ENCODE peak calls at places on chromosomes 16 and 17, in six cellular contexts. One of them, this sample, is unnamed.

GRCh38 chr17:4319221-4319620 is 47.3 kb downstream of the UBE2G1 start:
- DNase-seq in cardiac fibroblast: no peak
- DNase-seq in A549: no peak
- DNase-seq in NCI-H2081: no peak
- DNase-seq in CD8-positive, alpha-beta memory T cell: no peak
- DNase-seq in AG09309: no peak
- DNase-seq in this sample: no peak

GRCh38 chr17:17032131-17032692 is 10.0 kb upstream of the MPRIP start:
- DNase-seq in cardiac fibroblast: peak; percentile 81
- DNase-seq in A549: peak; percentile 89
- DNase-seq in NCI-H2081: no peak
- DNase-seq in CD8-positive, alpha-beta memory T cell: no peak
- DNase-seq in AG09309: peak; percentile 61
- DNase-seq in this sample: no peak

GRCh38 chr17:81408049-81408448 is 12.8 kb downstream of the BAHCC1 start:
- DNase-seq in cardiac fibroblast: no peak
- DNase-seq in A549: no peak
- DNase-seq in NCI-H2081: no peak
- DNase-seq in CD8-positive, alpha-beta memory T cell: no peak
- DNase-seq in AG09309: no peak
- DNase-seq in this sample: no peak

GRCh38 chr17:34386925-34387550 is 24.0 kb upstream of the CCL1 start:
- DNase-seq in cardiac fibroblast: peak; percentile 71
- DNase-seq in A549: no peak
- DNase-seq in NCI-H2081: no peak
- DNase-seq in CD8-positive, alpha-beta memory T cell: no peak
- DNase-seq in AG09309: peak; percentile 3
- DNase-seq in this sample: no peak

GRCh38 chr16:82735696-82736095 is 108.9 kb downstream of the CDH13 start:
- DNase-seq in cardiac fibroblast: no peak
- DNase-seq in A549: no peak
- DNase-seq in NCI-H2081: no peak
- DNase-seq in CD8-positive, alpha-beta memory T cell: no peak
- DNase-seq in AG09309: peak; percentile 35
- DNase-seq in this sample: no peak

GRCh38 chr16:83231771-83232170 is 576.0 kb upstream of the HSBP1 start:
- DNase-seq in cardiac fibroblast: no peak
- DNase-seq in A549: no peak
- DNase-seq in NCI-H2081: no peak
- DNase-seq in CD8-positive, alpha-beta memory T cell: no peak
- DNase-seq in AG09309: no peak
- DNase-seq in this sample: no peak

GRCh38 chr16:58409316-58409973 is 17.2 kb downstream of the GINS3 start:
- DNase-seq in cardiac fibroblast: peak; percentile 71
- DNase-seq in A549: peak; percentile 30
- DNase-seq in NCI-H2081: no peak
- DNase-seq in CD8-positive, alpha-beta memory T cell: no peak
- DNase-seq in AG09309: no peak
- DNase-seq in this sample: no peak

GRCh38 chr16:73418746-73419145 is 370.8 kb upstream of the ZFHX3 start:
- DNase-seq in cardiac fibroblast: no peak
- DNase-seq in A549: no peak
- DNase-seq in NCI-H2081: no peak
- DNase-seq in CD8-positive, alpha-beta memory T cell: no peak
- DNase-seq in AG09309: no peak
- DNase-seq in this sample: no peak

GRCh38 chr17:73205326-73205980 is 12.6 kb downstream of the COG1 start:
- DNase-seq in cardiac fibroblast: no peak
- DNase-seq in A549: no peak
- DNase-seq in NCI-H2081: peak; percentile 15
- DNase-seq in CD8-positive, alpha-beta memory T cell: no peak
- DNase-seq in AG09309: no peak
- DNase-seq in this sample: no peak

GRCh38 chr16:102060-102855 is 24.2 kb downstream of the MPG start:
- DNase-seq in cardiac fibroblast: peak; percentile 77
- DNase-seq in A549: no peak
- DNase-seq in NCI-H2081: no peak
- DNase-seq in CD8-positive, alpha-beta memory T cell: no peak
- DNase-seq in AG09309: no peak
- DNase-seq in this sample: no peak

GRCh38 chr17:39222866-39223834 is 2.6 kb downstream of the STAC2 start:
- DNase-seq in cardiac fibroblast: no peak
- DNase-seq in A549: no peak
- DNase-seq in NCI-H2081: no peak
- DNase-seq in CD8-positive, alpha-beta memory T cell: no peak
- DNase-seq in AG09309: no peak
- DNase-seq in this sample: no peak

GRCh38 chr17:41339571-41340169 is 11.0 kb downstream of the KRT33A start:
- DNase-seq in cardiac fibroblast: no peak
- DNase-seq in A549: no peak
- DNase-seq in NCI-H2081: no peak
- DNase-seq in CD8-positive, alpha-beta memory T cell: no peak
- DNase-seq in AG09309: no peak
- DNase-seq in this sample: no peak

GRCh38 chr16:49608801-49609200 is 235.2 kb downstream of the C16orf78 start:
- DNase-seq in cardiac fibroblast: peak; percentile 74
- DNase-seq in A549: peak; percentile 21
- DNase-seq in NCI-H2081: no peak
- DNase-seq in CD8-positive, alpha-beta memory T cell: no peak
- DNase-seq in AG09309: peak; percentile 64
- DNase-seq in this sample: no peak

GRCh38 chr17:81471804-81472456 is 40.7 kb downstream of the ACTG1 start:
- DNase-seq in cardiac fibroblast: peak; percentile 60
- DNase-seq in A549: peak; percentile 80
- DNase-seq in NCI-H2081: no peak
- DNase-seq in CD8-positive, alpha-beta memory T cell: no peak
- DNase-seq in AG09309: peak; percentile 74
- DNase-seq in this sample: peak; percentile 70

GRCh38 chr17:72370819-72371218 is 250.0 kb downstream of the SOX9 start:
- DNase-seq in cardiac fibroblast: peak; percentile 67
- DNase-seq in A549: peak; percentile 54
- DNase-seq in NCI-H2081: no peak
- DNase-seq in CD8-positive, alpha-beta memory T cell: no peak
- DNase-seq in AG09309: peak; percentile 56
- DNase-seq in this sample: no peak

GRCh38 chr17:787641-788221 is 5.6 kb downstream of the MRM3 start:
- DNase-seq in cardiac fibroblast: no peak
- DNase-seq in A549: no peak
- DNase-seq in NCI-H2081: no peak
- DNase-seq in CD8-positive, alpha-beta memory T cell: no peak
- DNase-seq in AG09309: no peak
- DNase-seq in this sample: no peak

GRCh38 chr17:48615212-48615962 is at the start of gene HOXB8:
- DNase-seq in cardiac fibroblast: no peak
- DNase-seq in A549: no peak
- DNase-seq in NCI-H2081: no peak
- DNase-seq in CD8-positive, alpha-beta memory T cell: no peak
- DNase-seq in AG09309: no peak
- DNase-seq in this sample: no peak

GRCh38 chr16:975313-975690 is 4.5 kb upstream of the LMF1 start:
- DNase-seq in cardiac fibroblast: no peak
- DNase-seq in A549: no peak
- DNase-seq in NCI-H2081: no peak
- DNase-seq in CD8-positive, alpha-beta memory T cell: no peak
- DNase-seq in AG09309: no peak
- DNase-seq in this sample: no peak

GRCh38 chr17:76268015-76268749 is 3.0 kb downstream of the UBALD2 start:
- DNase-seq in cardiac fibroblast: peak; percentile 90
- DNase-seq in A549: no peak
- DNase-seq in NCI-H2081: no peak
- DNase-seq in CD8-positive, alpha-beta memory T cell: peak; percentile 71
- DNase-seq in AG09309: no peak
- DNase-seq in this sample: no peak

GRCh38 chr16:49000594-49000993 is 281.0 kb downstream of the CBLN1 start:
- DNase-seq in cardiac fibroblast: no peak
- DNase-seq in A549: no peak
- DNase-seq in NCI-H2081: peak; percentile 2
- DNase-seq in CD8-positive, alpha-beta memory T cell: no peak
- DNase-seq in AG09309: no peak
- DNase-seq in this sample: no peak

GRCh38 chr17:31095239-31096105 is 695 bp downstream of the NF1 start:
- DNase-seq in cardiac fibroblast: peak; percentile 47
- DNase-seq in A549: peak; percentile 77
- DNase-seq in NCI-H2081: peak; percentile 9
- DNase-seq in CD8-positive, alpha-beta memory T cell: peak; percentile 38
- DNase-seq in AG09309: no peak
- DNase-seq in this sample: peak; percentile 74

GRCh38 chr16:22291860-22292692 is 5.1 kb upstream of the POLR3E start:
- DNase-seq in cardiac fibroblast: peak; percentile 33
- DNase-seq in A549: no peak
- DNase-seq in NCI-H2081: no peak
- DNase-seq in CD8-positive, alpha-beta memory T cell: no peak
- DNase-seq in AG09309: no peak
- DNase-seq in this sample: no peak

GRCh38 chr16:80580109-80580832 is 39.5 kb downstream of the DYNLRB2 start:
- DNase-seq in cardiac fibroblast: peak; percentile 69
- DNase-seq in A549: peak; percentile 4
- DNase-seq in NCI-H2081: no peak
- DNase-seq in CD8-positive, alpha-beta memory T cell: peak; percentile 61
- DNase-seq in AG09309: no peak
- DNase-seq in this sample: no peak